ENCODE peak calls at places on chromosomes 2 and 18, in six cellular contexts. V is stimulated activated CD4-positive, alpha-beta T cell treated with anti-CD3 and anti-CD28 coated beads, Interleukin-15, amount 100 ng/mL, for 24 hours; C is left lobe of liver; Z is esophagus squamous epithelium; L is dermis blood vessel endothelial cell; F is T-helper 9 cell. B is an unnamed sample.

GRCh38 chr2:159249955-159250723 is 36.4 kb downstream of the WDSUB1 start:
- DNase-seq in V (no peak), C (no peak), L (peak; percentile 94), F (no peak), Z (no peak), B (no peak)

GRCh38 chr2:19850056-19850455 is 51.7 kb downstream of the TTC32 start:
- DNase-seq in C (peak; percentile 6), V (no peak), Z (no peak), F (no peak), L (no peak), B (no peak)

GRCh38 chr18:31791817-31792579 is 31.3 kb upstream of the SLC25A52 start:
- DNase-seq in V (no peak), Z (no peak), F (no peak), L (no peak), C (no peak), B (no peak)

GRCh38 chr2:128381001-128381938 is 62.6 kb upstream of the HS6ST1 start:
- DNase-seq in F (no peak), V (no peak), Z (no peak), C (no peak), L (no peak), B (no peak)

GRCh38 chr2:217362290-217362689 is 502.4 kb upstream of the TNP1 start:
- DNase-seq in L (no peak), F (no peak), V (no peak), C (no peak), Z (no peak), B (no peak)

GRCh38 chr2:15348028-15348427 is 213.1 kb downstream of the NBAS start:
- DNase-seq in L (no peak), F (no peak), V (no peak), C (no peak), Z (no peak), B (peak; percentile 24)

GRCh38 chr2:229474125-229474524 is 203.0 kb upstream of the PID1 start:
- DNase-seq in Z (no peak), F (no peak), C (no peak), V (no peak), L (no peak), B (no peak)

GRCh38 chr2:111523009-111523408 is 361.0 kb downstream of the ANAPC1 start:
- DNase-seq in Z (no peak), F (no peak), V (no peak), L (no peak), C (no peak), B (no peak)

GRCh38 chr2:224682121-224682520 is 34.0 kb downstream of the CCDC195 start:
- DNase-seq in L (no peak), V (no peak), F (no peak), Z (no peak), C (no peak), B (no peak)

GRCh38 chr2:237695201-237695780 is 67.9 kb downstream of the LRRFIP1 start:
- DNase-seq in F (no peak), Z (no peak), L (peak; percentile 93), V (no peak), C (peak; percentile 1), B (no peak)

B was measured in NCI-H187 treated with DMSO at 0.1 percent for 48 hours.